ENCODE peak calls at places on chromosomes 5 and 9, in eight cellular contexts. H, D, T, E, R, V, N and U are unnamed samples.

GRCh38 chr5:176529116-176529823 is 7.9 kb downstream of the RNF44 start:
- DNase-seq in H (no peak), D (no peak), T (no peak), E (no peak), R (no peak), V (no peak), N (no peak), U (no peak)

GRCh38 chr5:170791325-170791954 is 7.9 kb downstream of the GABRP start:
- DNase-seq in H (peak; percentile 66), D (peak; percentile 49), T (peak; percentile 87), E (no peak), R (no peak), V (peak; percentile 84), N (peak; percentile 48), U (peak; percentile 81)

GRCh38 chr9:87850405-87850804 is 32.3 kb upstream of the SPATA31E1 start:
- DNase-seq in H (no peak), D (no peak), T (peak; percentile 81), E (no peak), R (no peak), V (no peak), N (peak; percentile 75), U (no peak)

GRCh38 chr9:104766025-104766424 is 2.1 kb downstream of the NIPSNAP3B start:
- DNase-seq in H (no peak), D (no peak), T (no peak), E (no peak), R (no peak), V (no peak), N (no peak), U (no peak)

GRCh38 chr5:33800221-33800950 is 91.4 kb downstream of the ADAMTS12 start:
- DNase-seq in H (no peak), D (no peak), T (no peak), E (no peak), R (no peak), V (no peak), N (no peak), U (no peak)

GRCh38 chr9:14926941-14927624 is 16.9 kb upstream of the FREM1 start:
- DNase-seq in H (no peak), D (no peak), T (no peak), E (no peak), R (no peak), V (no peak), N (no peak), U (no peak)

GRCh38 chr9:72509635-72510034 is 11.8 kb upstream of the TMC1 start:
- DNase-seq in H (peak; percentile 40), D (no peak), T (peak; percentile 51), E (no peak), R (peak; percentile 51), V (no peak), N (peak; percentile 64), U (no peak)

GRCh38 chr5:147949711-147950573 is 43.6 kb upstream of the C5orf46 start:
- DNase-seq in H (peak; percentile 63), D (peak; percentile 33), T (peak; percentile 72), E (no peak), R (no peak), V (peak; percentile 49), N (peak; percentile 44), U (peak; percentile 84)

GRCh38 chr9:113988951-113989780 is 88.9 kb downstream of the AMBP start:
- DNase-seq in H (no peak), D (no peak), T (peak; percentile 54), E (no peak), R (no peak), V (no peak), N (no peak), U (no peak)

GRCh38 chr9:103804077-103804735 is 289.9 kb upstream of the SMC2 start:
- DNase-seq in H (no peak), D (no peak), T (peak; percentile 12), E (no peak), R (no peak), V (no peak), N (peak; percentile 76), U (peak; percentile 2)

GRCh38 chr5:186091-187041 is 4.9 kb upstream of the LRRC14B start:
- DNase-seq in H (peak; percentile 58), D (no peak), T (no peak), E (no peak), R (no peak), V (no peak), N (no peak), U (no peak)

GRCh38 chr5:75412111-75412990 is 75.3 kb downstream of the HMGCR start:
- DNase-seq in H (peak; percentile 45), D (no peak), T (peak; percentile 69), E (no peak), R (no peak), V (no peak), N (no peak), U (no peak)

GRCh38 chr9:70924380-70924779 is 197.0 kb downstream of the TRPM3 start:
- DNase-seq in H (peak; percentile 86), D (no peak), T (peak; percentile 88), E (no peak), R (no peak), V (no peak), N (peak; percentile 78), U (no peak)

GRCh38 chr9:101977614-101978210 is 239.3 kb upstream of the GRIN3A start:
- DNase-seq in H (peak; percentile 3), D (peak; percentile 10), T (peak; percentile 47), E (no peak), R (no peak), V (no peak), N (peak; percentile 2), U (peak; percentile 51)

GRCh38 chr9:113580041-113580953 is 116.8 kb downstream of the RGS3 start:
- DNase-seq in H (peak; percentile 70), D (no peak), T (peak; percentile 52), E (no peak), R (peak; percentile 66), V (no peak), N (peak; percentile 76), U (no peak)

GRCh38 chr5:74099538-74099937 is 473.5 kb downstream of the ARHGEF28 start:
- DNase-seq in H (no peak), D (no peak), T (no peak), E (no peak), R (no peak), V (no peak), N (no peak), U (no peak)

GRCh38 chr5:179128041-179128365 is 67.8 kb downstream of the ZNF354C start:
- DNase-seq in H (no peak), D (no peak), T (no peak), E (no peak), R (no peak), V (no peak), N (no peak), U (no peak)

GRCh38 chr5:141560725-141561483 is 57.9 kb downstream of the DIAPH1 start:
- DNase-seq in H (peak; percentile 99), D (peak; percentile 59), T (peak; percentile 98), E (peak; percentile 86), R (no peak), V (peak; percentile 94), N (peak; percentile 96), U (peak; percentile 74)
- H3K9ac ChIP-seq in H (peak overlapping the region; percentile 90), D (peak overlapping the region; percentile 6), T (peak overlapping the region; percentile 65), E (peak overlapping the region; percentile 76), R (no peak overlapping the region), V (peak overlapping the region; percentile 54), N (peak overlapping the region; percentile 83), U (no peak overlapping the region)

GRCh38 chr5:57177479-57178156 is 3.8 kb downstream of the GPBP1 start:
- DNase-seq in H (no peak), D (no peak), T (no peak), E (no peak), R (no peak), V (no peak), N (no peak), U (no peak)
- H3K36me3 ChIP-seq in H (no peaks in the 10 kb centered on the region), D (peaks cover 18% of the 10 kb centered on the region), T (no peaks in the 10 kb centered on the region), E (no peaks in the 10 kb centered on the region), R (no peaks in the 10 kb centered on the region), V (peaks cover 9% of the 10 kb centered on the region), N (no peaks in the 10 kb centered on the region), U (peaks cover 5% of the 10 kb centered on the region)

GRCh38 chr9:124762633-124763032 is 8.5 kb downstream of the NR6A1 start:
- DNase-seq in H (no peak), D (no peak), T (no peak), E (no peak), R (no peak), V (no peak), N (no peak), U (no peak)

GRCh38 chr9:124759327-124759726 is 11.8 kb downstream of the NR6A1 start:
- DNase-seq in H (no peak), D (no peak), T (no peak), E (no peak), R (no peak), V (no peak), N (no peak), U (no peak)

GRCh38 chr9:124761710-124762109 is 9.4 kb downstream of the NR6A1 start:
- DNase-seq in H (no peak), D (no peak), T (no peak), E (no peak), R (no peak), V (no peak), N (no peak), U (no peak)

GRCh38 chr9:124761196-124761595 is 9.9 kb downstream of the NR6A1 start:
- DNase-seq in H (no peak), D (no peak), T (no peak), E (no peak), R (no peak), V (no peak), N (no peak), U (no peak)

GRCh38 chr9:124760719-124761118 is 10.4 kb downstream of the NR6A1 start:
- DNase-seq in H (no peak), D (no peak), T (no peak), E (no peak), R (no peak), V (peak; percentile 40), N (no peak), U (no peak)
- H3K9ac ChIP-seq in H (no peak overlapping the region), D (no peak overlapping the region), T (no peak overlapping the region), E (no peak overlapping the region), R (no peak overlapping the region), V (no peak overlapping the region), N (no peak overlapping the region), U (no peak overlapping the region)

GRCh38 chr5:139190125-139190524 is 8.0 kb downstream of the SIL1 start:
- DNase-seq in H (no peak), D (no peak), T (peak; percentile 83), E (no peak), R (no peak), V (no peak), N (no peak), U (peak; percentile 64)

GRCh38 chr5:139197710-139198669 is at the start of gene SIL1:
- DNase-seq in H (peak; percentile 98), D (peak; percentile 82), T (peak; percentile 98), E (peak; percentile 33), R (peak; percentile 63), V (peak; percentile 98), N (peak; percentile 92), U (peak; percentile 94)

GRCh38 chr5:139193928-139194327 is 4.2 kb downstream of the SIL1 start:
- DNase-seq in H (no peak), D (no peak), T (peak; percentile 8), E (no peak), R (no peak), V (no peak), N (no peak), U (peak; percentile 25)

GRCh38 chr5:139188558-139189270 is 9.5 kb downstream of the SIL1 start:
- DNase-seq in H (no peak), D (no peak), T (no peak), E (no peak), R (no peak), V (no peak), N (no peak), U (no peak)

DNA sequence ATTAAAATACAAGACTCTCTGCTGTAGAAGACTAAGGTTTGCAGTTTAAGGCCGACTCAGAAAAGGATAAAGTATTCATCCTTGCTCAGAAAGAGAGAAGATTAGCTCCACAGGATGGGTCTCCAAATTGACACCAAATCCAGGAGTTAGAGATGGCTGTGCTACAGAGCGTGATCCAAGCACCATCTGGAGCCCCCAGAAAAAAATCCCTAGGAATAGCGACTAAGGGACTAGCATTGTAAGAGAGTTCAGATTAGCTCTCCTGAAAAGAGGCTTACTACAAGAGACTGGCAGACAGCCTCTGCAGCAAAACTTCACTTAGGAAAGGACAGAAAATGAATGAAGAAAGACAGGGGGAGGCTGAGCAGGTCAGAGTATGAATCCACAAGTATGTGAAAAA is 3.7 kb downstream of the SIL1 start:
- DNase-seq in H (no peak), D (no peak), T (no peak), E (no peak), R (no peak), V (peak; percentile 53), N (no peak), U (no peak)
- H3K36me3 ChIP-seq in H (no peaks in the 10 kb centered on the region), D (no peaks in the 10 kb centered on the region), T (no peaks in the 10 kb centered on the region), E (peaks cover 3% of the 10 kb centered on the region), R (no peaks in the 10 kb centered on the region), V (no peaks in the 10 kb centered on the region), N (peaks cover 6% of the 10 kb centered on the region), U (no peaks in the 10 kb centered on the region)